ENCODE peak calls at places on chromosome X, in four cellular contexts. One of them, this sample, is unnamed.
A peak's percentile ranks its signal among the peaks of the same experiment; 100 is the strongest.

GRCh38 chrX:70755850-70756249 is 152.7 kb downstream of the TEX11 start:
- DNase-seq in CD4-positive, alpha-beta T cell: peak; percentile 53
- DNase-seq in substantia nigra: no peak
- DNase-seq in RWPE2: no peak
- DNase-seq in this sample: no peak

GRCh38 chrX:112705726-112706125 is 26.0 kb upstream of the LHFPL1 start:
- DNase-seq in CD4-positive, alpha-beta T cell: no peak
- DNase-seq in substantia nigra: no peak
- DNase-seq in RWPE2: no peak
- DNase-seq in this sample: no peak

GRCh38 chrX:39729834-39730670 is 367.7 kb downstream of the BCOR start:
- DNase-seq in CD4-positive, alpha-beta T cell: no peak
- DNase-seq in substantia nigra: no peak
- DNase-seq in RWPE2: no peak
- DNase-seq in this sample: no peak

GRCh38 chrX:17242470-17242869 is 132.5 kb upstream of the NHS start:
- DNase-seq in CD4-positive, alpha-beta T cell: peak; percentile 0
- DNase-seq in substantia nigra: no peak
- DNase-seq in RWPE2: no peak
- DNase-seq in this sample: no peak

GRCh38 chrX:147803948-147804347 is 107.8 kb upstream of the FMR1 start:
- DNase-seq in CD4-positive, alpha-beta T cell: no peak
- DNase-seq in substantia nigra: no peak
- DNase-seq in RWPE2: no peak
- DNase-seq in this sample: no peak

GRCh38 chrX:134971926-134972325 is 18.9 kb upstream of the SMIM10 start:
- DNase-seq in CD4-positive, alpha-beta T cell: no peak
- DNase-seq in substantia nigra: no peak
- DNase-seq in RWPE2: no peak
- DNase-seq in this sample: no peak

GRCh38 chrX:114774691-114775090 is 190.8 kb downstream of the HTR2C start:
- DNase-seq in CD4-positive, alpha-beta T cell: no peak
- DNase-seq in substantia nigra: no peak
- DNase-seq in RWPE2: no peak
- DNase-seq in this sample: no peak

GRCh38 chrX:153646620-153647373 is at the start of gene DUSP9:
- DNase-seq in CD4-positive, alpha-beta T cell: no peak
- DNase-seq in substantia nigra: no peak
- DNase-seq in RWPE2: peak; percentile 47
- DNase-seq in this sample: no peak

GRCh38 chrX:109704563-109704962 is 28.5 kb downstream of the ACSL4 start:
- DNase-seq in CD4-positive, alpha-beta T cell: no peak
- DNase-seq in substantia nigra: no peak
- DNase-seq in RWPE2: no peak
- DNase-seq in this sample: no peak

GRCh38 chrX:56947695-56948094 is 47.6 kb downstream of the SPIN3 start:
- DNase-seq in CD4-positive, alpha-beta T cell: no peak
- DNase-seq in substantia nigra: no peak
- DNase-seq in RWPE2: no peak
- DNase-seq in this sample: no peak

GRCh38 chrX:108091878-108092291 is 307 bp downstream of the ATG4A start:
- DNase-seq in CD4-positive, alpha-beta T cell: no peak
- DNase-seq in substantia nigra: peak; percentile 26
- DNase-seq in RWPE2: no peak
- DNase-seq in this sample: no peak

GRCh38 chrX:15567886-15568616 is 32.7 kb downstream of the ACE2 start:
- DNase-seq in CD4-positive, alpha-beta T cell: no peak
- DNase-seq in substantia nigra: no peak
- DNase-seq in RWPE2: no peak
- DNase-seq in this sample: no peak

GRCh38 chrX:126551306-126551705 is 1.3 kb downstream of the DCAF12L1 start:
- DNase-seq in CD4-positive, alpha-beta T cell: no peak
- DNase-seq in substantia nigra: no peak
- DNase-seq in RWPE2: peak; percentile 15
- DNase-seq in this sample: no peak

GRCh38 chrX:38880460-38880859 is 79.2 kb downstream of the MID1IP1 start:
- DNase-seq in CD4-positive, alpha-beta T cell: no peak
- DNase-seq in substantia nigra: no peak
- DNase-seq in RWPE2: no peak
- DNase-seq in this sample: no peak

GRCh38 chrX:13834316-13834715 is 17.4 kb upstream of the GPM6B start:
- DNase-seq in CD4-positive, alpha-beta T cell: no peak
- DNase-seq in substantia nigra: no peak
- DNase-seq in RWPE2: no peak
- DNase-seq in this sample: no peak

GRCh38 chrX:23380581-23380980 is 45.9 kb downstream of the PTCHD1 start:
- DNase-seq in CD4-positive, alpha-beta T cell: no peak
- DNase-seq in substantia nigra: no peak
- DNase-seq in RWPE2: no peak
- DNase-seq in this sample: no peak

GRCh38 chrX:11143931-11144678 is 33.0 kb downstream of the HCCS start:
- DNase-seq in CD4-positive, alpha-beta T cell: peak; percentile 10
- DNase-seq in substantia nigra: peak; percentile 26
- DNase-seq in RWPE2: no peak
- DNase-seq in this sample: peak; percentile 31

GRCh38 chrX:28498658-28499057 is 88.6 kb upstream of the IL1RAPL1 start:
- DNase-seq in CD4-positive, alpha-beta T cell: no peak
- DNase-seq in substantia nigra: no peak
- DNase-seq in RWPE2: no peak
- DNase-seq in this sample: no peak

GRCh38 chrX:132710756-132711155 is 221.9 kb upstream of the MBNL3 start:
- DNase-seq in CD4-positive, alpha-beta T cell: no peak
- DNase-seq in substantia nigra: no peak
- DNase-seq in RWPE2: no peak
- DNase-seq in this sample: no peak

GRCh38 chrX:51002160-51002632 is 91.7 kb downstream of the BMP15 start:
- DNase-seq in CD4-positive, alpha-beta T cell: no peak
- DNase-seq in substantia nigra: no peak
- DNase-seq in RWPE2: no peak
- DNase-seq in this sample: no peak

GRCh38 chrX:133654801-133655200 is 239.5 kb upstream of the GPC4 start:
- DNase-seq in CD4-positive, alpha-beta T cell: no peak
- DNase-seq in substantia nigra: no peak
- DNase-seq in RWPE2: no peak
- DNase-seq in this sample: no peak

GRCh38 chrX:86263526-86263925 is 115.3 kb downstream of the DACH2 start:
- DNase-seq in CD4-positive, alpha-beta T cell: no peak
- DNase-seq in substantia nigra: no peak
- DNase-seq in RWPE2: no peak
- DNase-seq in this sample: no peak

GRCh38 chrX:48507246-48507645 is 1.5 kb upstream of the PORCN start:
- DNase-seq in CD4-positive, alpha-beta T cell: no peak
- DNase-seq in substantia nigra: no peak
- DNase-seq in RWPE2: no peak
- DNase-seq in this sample: no peak

GRCh38 chrX:48511561-48511960 is 2.8 kb downstream of the PORCN start:
- DNase-seq in CD4-positive, alpha-beta T cell: no peak
- DNase-seq in substantia nigra: no peak
- DNase-seq in RWPE2: no peak
- DNase-seq in this sample: no peak

GRCh38 chrX:48509245-48509590 is 426 bp downstream of the PORCN start:
- DNase-seq in CD4-positive, alpha-beta T cell: no peak
- DNase-seq in substantia nigra: no peak
- DNase-seq in RWPE2: no peak
- DNase-seq in this sample: no peak

GRCh38 chrX:48509619-48510018 is 827 bp downstream of the PORCN start:
- DNase-seq in CD4-positive, alpha-beta T cell: no peak
- DNase-seq in substantia nigra: no peak
- DNase-seq in RWPE2: no peak
- DNase-seq in this sample: no peak

DNA sequence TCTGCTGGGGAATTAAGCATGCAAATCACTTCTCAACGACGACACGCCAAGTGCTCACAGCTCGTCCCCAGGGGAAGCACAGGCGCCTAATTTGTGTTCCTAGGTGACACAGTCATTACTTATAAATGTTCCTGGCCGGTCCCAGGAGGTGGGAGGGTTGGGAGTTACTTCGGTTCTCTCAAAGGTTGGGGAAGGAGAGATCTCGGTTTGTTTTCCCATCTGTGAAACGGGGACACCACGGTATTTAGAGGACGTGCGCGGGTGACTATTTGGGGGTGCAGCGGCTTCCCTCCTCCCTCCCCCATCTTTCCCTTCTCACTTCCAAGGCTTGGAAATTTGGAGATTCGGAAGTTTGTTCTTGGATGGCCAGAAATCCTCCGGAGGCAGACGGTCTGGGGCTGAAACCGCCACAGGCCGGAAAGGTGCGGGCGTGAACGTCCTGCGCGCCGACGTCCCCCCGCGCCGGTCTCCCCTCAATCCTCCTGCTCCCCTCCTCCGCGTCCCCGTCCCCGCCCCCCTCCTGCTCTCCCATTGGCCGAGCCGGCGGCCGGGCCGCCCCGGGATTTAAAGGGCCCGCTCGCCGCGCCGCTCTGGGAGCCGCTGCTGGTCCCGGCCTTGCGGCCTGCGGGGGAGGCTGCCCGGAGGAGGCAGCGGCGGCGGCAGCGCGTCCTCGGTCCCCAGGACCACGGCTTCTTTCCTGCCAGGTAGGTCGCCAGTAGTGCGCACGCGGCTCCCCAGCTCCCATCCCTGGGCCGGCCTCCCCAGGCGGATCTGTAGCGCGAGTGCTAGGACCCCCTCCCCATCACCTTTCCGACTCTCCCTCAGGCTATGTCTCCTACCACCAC is at the start of gene PORCN:
- DNase-seq in CD4-positive, alpha-beta T cell: peak; percentile 75
- DNase-seq in substantia nigra: peak; percentile 59
- DNase-seq in RWPE2: peak; percentile 75
- DNase-seq in this sample: no peak
- H3K27ac ChIP-seq in CD4-positive, alpha-beta T cell: peak within 1 kb of the TSS; percentile 41
- H3K27ac ChIP-seq in substantia nigra: peak within 1 kb of the TSS; percentile 61
- H3K27ac ChIP-seq in RWPE2: peak within 1 kb of the TSS; percentile 58
- H3K27ac ChIP-seq in this sample: peak within 1 kb of the TSS; percentile 71

DNA sequence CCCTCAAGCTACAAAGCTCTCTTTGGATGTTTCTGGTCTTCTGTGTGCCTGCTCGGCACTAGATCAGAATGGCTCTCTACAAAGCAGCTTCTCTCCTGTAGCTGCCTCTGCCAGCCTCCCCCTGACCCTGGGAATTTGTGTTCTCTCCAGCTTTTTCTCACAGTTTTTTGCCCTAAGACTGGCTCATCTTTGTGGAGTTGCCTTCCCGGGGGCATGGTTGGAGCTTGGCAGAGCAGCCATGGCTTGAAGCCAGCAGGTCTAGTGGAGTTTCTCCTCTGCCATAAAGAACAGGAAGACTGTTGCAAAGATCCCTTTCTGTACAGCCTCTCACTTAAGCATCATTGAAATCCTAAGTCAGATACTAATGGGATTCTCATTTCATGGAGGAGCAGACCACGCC is 163.3 kb upstream of the MAMLD1 start:
- DNase-seq in CD4-positive, alpha-beta T cell: no peak
- DNase-seq in substantia nigra: no peak
- DNase-seq in RWPE2: no peak
- DNase-seq in this sample: no peak
- H3K27ac ChIP-seq in CD4-positive, alpha-beta T cell: no peak overlapping the region
- H3K27ac ChIP-seq in substantia nigra: no peak overlapping the region
- H3K27ac ChIP-seq in RWPE2: peak overlapping the region; percentile 66
- H3K27ac ChIP-seq in this sample: no peak overlapping the region

GRCh38 chrX:19670854-19671620 is 155.7 kb upstream of the MAP3K15 start:
- DNase-seq in CD4-positive, alpha-beta T cell: no peak
- DNase-seq in substantia nigra: peak; percentile 14
- DNase-seq in RWPE2: peak; percentile 38
- DNase-seq in this sample: peak; percentile 16
- H3K27ac ChIP-seq in CD4-positive, alpha-beta T cell: no peak overlapping the region
- H3K27ac ChIP-seq in substantia nigra: peak overlapping the region; percentile 77
- H3K27ac ChIP-seq in RWPE2: peak overlapping the region; percentile 83
- H3K27ac ChIP-seq in this sample: no peak overlapping the region

GRCh38 chrX:139890991-139891700 is 41.7 kb downstream of the ATP11C start:
- DNase-seq in CD4-positive, alpha-beta T cell: no peak
- DNase-seq in substantia nigra: no peak
- DNase-seq in RWPE2: no peak
- DNase-seq in this sample: no peak
- H3K27ac ChIP-seq in CD4-positive, alpha-beta T cell: no peak overlapping the region
- H3K27ac ChIP-seq in substantia nigra: no peak overlapping the region
- H3K27ac ChIP-seq in RWPE2: peak overlapping the region; percentile 43
- H3K27ac ChIP-seq in this sample: no peak overlapping the region

GRCh38 chrX:1528186-1528883 is 8.7 kb downstream of the P2RY8 start:
- DNase-seq in CD4-positive, alpha-beta T cell: no peak
- DNase-seq in substantia nigra: no peak
- DNase-seq in RWPE2: no peak
- DNase-seq in this sample: no peak
- H3K27ac ChIP-seq in CD4-positive, alpha-beta T cell: no peak overlapping the region
- H3K27ac ChIP-seq in substantia nigra: no peak overlapping the region
- H3K27ac ChIP-seq in RWPE2: no peak overlapping the region
- H3K27ac ChIP-seq in this sample: no peak overlapping the region

DNA sequence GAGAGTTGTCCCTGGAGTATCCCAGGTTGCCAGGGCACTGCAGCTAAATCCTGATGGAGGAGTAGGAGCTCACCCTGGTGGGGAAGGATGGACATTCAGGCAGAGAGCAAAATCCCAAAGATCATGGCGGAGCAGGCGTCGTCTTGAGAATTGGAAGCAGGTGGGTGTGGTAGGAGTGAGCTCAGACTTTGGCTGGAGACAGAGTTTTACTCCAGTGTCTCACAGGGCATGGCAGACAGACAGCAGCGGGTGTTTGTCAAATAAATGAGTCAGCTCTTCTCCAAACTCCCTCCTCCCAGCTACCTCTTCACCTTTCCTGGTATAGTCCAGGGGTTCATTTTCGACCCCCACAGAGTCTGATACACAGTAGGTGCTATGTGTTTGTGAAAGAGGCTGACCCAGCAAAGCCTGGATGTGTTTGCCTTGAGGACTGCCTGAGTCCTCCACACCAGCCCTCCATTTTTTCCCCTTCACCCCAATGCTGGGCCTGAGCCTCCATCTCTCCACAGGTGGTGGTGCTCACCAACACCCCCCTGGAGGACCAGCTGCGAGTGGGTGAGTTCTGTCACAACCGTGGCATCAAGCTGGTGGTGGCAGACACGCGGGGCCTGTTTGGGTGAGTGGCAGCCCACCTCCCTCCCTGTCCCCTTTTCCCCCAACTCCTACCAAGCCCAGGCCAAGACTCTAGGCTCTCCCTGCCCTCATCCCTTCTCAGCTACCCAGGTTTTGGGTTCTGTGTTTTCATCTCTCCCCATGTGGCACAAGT is 6.9 kb downstream of the UBA1 start:
- DNase-seq in CD4-positive, alpha-beta T cell: no peak
- DNase-seq in substantia nigra: no peak
- DNase-seq in RWPE2: no peak
- DNase-seq in this sample: no peak
- H3K27ac ChIP-seq in CD4-positive, alpha-beta T cell: no peak overlapping the region
- H3K27ac ChIP-seq in substantia nigra: no peak overlapping the region
- H3K27ac ChIP-seq in RWPE2: no peak overlapping the region
- H3K27ac ChIP-seq in this sample: no peak overlapping the region

This sample was measured in caudate nucleus.